ENCODE peak calls at places on chromosome 17, in seven cellular contexts. S is testis; G is naive thymus-derived CD4-positive, alpha-beta T cell; A is fibroblast of villous mesenchyme; Q is stimulated activated effector memory CD8-positive, alpha-beta T cell treated with anti-CD3 and anti-CD28 coated beads, Interleukin-12 subunit alpha, Interleukin-12 subunit beta, amount 100 ng/mL, for 72 hours; E is nephron progenitor cell; O is Right ventricle myocardium superior. K is an unnamed sample.

GRCh38 chr17:20981046-20981920 is 61.5 kb downstream of the USP22 start:
- DNase-seq in Q (no peak), O (no peak), A (no peak), S (no peak), E (no peak), G (no peak), K (no peak)

GRCh38 chr17:37698132-37698615 is 46.7 kb downstream of the HNF1B start:
- DNase-seq in Q (no peak), G (peak), O (no peak), E (no peak), A (no peak), S (no peak), K (no peak)

GRCh38 chr17:69326302-69327059 is 452 bp downstream of the ABCA5 start:
- DNase-seq in O (no peak), A (peak), Q (no peak), G (no peak), S (no peak), E (no peak), K (no peak)

GRCh38 chr17:54795046-54795445 is 105.6 kb upstream of the TOM1L1 start:
- DNase-seq in E (no peak), A (no peak), Q (no peak), S (no peak), O (no peak), G (no peak), K (no peak)

GRCh38 chr17:10613775-10614513 is 43.2 kb downstream of the MYH3 start:
- DNase-seq in O (no peak), Q (no peak), E (no peak), A (no peak), S (no peak), G (no peak), K (no peak)

GRCh38 chr17:20721151-20721550 is 141.6 kb downstream of the CDRT15L2 start:
- DNase-seq in A (peak), S (peak), O (no peak), G (no peak), Q (no peak), E (no peak), K (no peak)

GRCh38 chr17:4623249-4623648 is 18.2 kb downstream of the ALOX15 start:
- DNase-seq in A (peak), E (no peak), O (no peak), S (no peak), G (no peak), Q (no peak), K (no peak)

GRCh38 chr17:82213251-82214011 is 789 bp upstream of the CCDC57 start:
- DNase-seq in E (peak), G (peak), S (peak), A (peak), Q (peak), O (peak), K (peak)

GRCh38 chr17:15900871-15901270 is 44.1 kb upstream of the ADORA2B start:
- DNase-seq in S (no peak), Q (no peak), E (no peak), G (no peak), A (no peak), O (no peak), K (no peak)

GRCh38 chr17:74778960-74779359 is 2.8 kb upstream of the NAT9 start:
- DNase-seq in O (no peak), S (no peak), G (no peak), A (peak), E (no peak), Q (no peak), K (no peak)

GRCh38 chr17:14372905-14373559 is 72.2 kb downstream of the HS3ST3B1 start:
- DNase-seq in G (no peak), S (no peak), A (no peak), E (peak), O (no peak), Q (no peak), K (no peak)

GRCh38 chr17:13740692-13741091 is 139.0 kb upstream of the HS3ST3A1 start:
- DNase-seq in S (no peak), E (no peak), Q (no peak), A (no peak), O (no peak), G (no peak), K (no peak)

GRCh38 chr17:75518201-75518600 is 1.9 kb downstream of the TSEN54 start:
- DNase-seq in O (no peak), S (no peak), G (no peak), E (no peak), Q (no peak), A (no peak), K (no peak)

GRCh38 chr17:15171433-15172047 is 93.6 kb downstream of the PMP22 start:
- DNase-seq in O (peak), E (peak), A (peak), G (peak), Q (no peak), S (peak), K (peak)

GRCh38 chr17:11618861-11619566 is 20.7 kb downstream of the DNAH9 start:
- DNase-seq in G (no peak), A (no peak), S (peak), Q (no peak), E (no peak), O (no peak), K (no peak)

GRCh38 chr17:8003594-8004181 is 1.3 kb downstream of the GUCY2D start:
- DNase-seq in A (no peak), O (no peak), S (no peak), Q (no peak), G (no peak), E (no peak), K (no peak)

GRCh38 chr17:43979011-43979410 is 25.3 kb upstream of the PYY start:
- DNase-seq in S (no peak), E (no peak), Q (no peak), A (no peak), O (peak), G (no peak), K (no peak)

GRCh38 chr17:55734128-55734781 is 11.6 kb upstream of the TMEM100 start:
- DNase-seq in A (no peak), O (no peak), Q (no peak), S (no peak), G (no peak), E (peak), K (no peak)

GRCh38 chr17:38797091-38797490 is 2.3 kb downstream of the PIP4K2B start:
- DNase-seq in Q (no peak), G (no peak), S (no peak), A (peak), E (no peak), O (no peak), K (no peak)

GRCh38 chr17:48522031-48522593 is 8.7 kb downstream of the HOXB1 start:
- DNase-seq in A (peak), G (no peak), O (no peak), S (no peak), Q (no peak), E (peak), K (no peak)

GRCh38 chr17:48102700-48103378 is 1.6 kb upstream of the CBX1 start:
- DNase-seq in G (no peak), S (peak), Q (no peak), E (no peak), A (no peak), O (no peak), K (no peak)

GRCh38 chr17:39530513-39530912 is 69.2 kb downstream of the CDK12 start:
- DNase-seq in S (no peak), A (no peak), E (no peak), O (no peak), Q (no peak), G (no peak), K (no peak)

GRCh38 chr17:67557052-67557845 is 160.5 kb upstream of the NOL11 start:
- DNase-seq in Q (no peak), G (no peak), S (no peak), E (no peak), O (no peak), A (no peak), K (no peak)

GRCh38 chr17:82890339-82890730 is 50.5 kb upstream of the ZNF750 start:
- DNase-seq in A (no peak), E (no peak), S (no peak), Q (no peak), O (no peak), G (no peak), K (peak)